ENCODE peak calls at places on chromosomes 11 and 22, in eight cellular contexts. I is tibial nerve, H is heart left ventricle, G is esophagus muscularis mucosa, A is stomach, P is ovary, F is GM12878, O is A549. K is an unnamed sample.

GRCh38 chr11:94727766-94728165 is 40.4 kb upstream of the AMOTL1 start:
- DNase-seq in A (no peak), F (no peak), O (no peak), H (no peak), P (no peak), I (no peak), G (peak; percentile 77), K (no peak)

GRCh38 chr11:74442601-74443000 is 24.7 kb downstream of the KCNE3 start:
- DNase-seq in I (no peak), F (no peak), P (no peak), O (peak; percentile 42), A (no peak), H (no peak), G (no peak), K (no peak)

GRCh38 chr11:48063424-48063978 is 83.1 kb downstream of the PTPRJ start:
- DNase-seq in P (peak; percentile 44), A (no peak), O (peak; percentile 78), G (no peak), I (no peak), H (peak; percentile 33), F (no peak), K (no peak)

GRCh38 chr11:117859061-117859460 is 17.4 kb downstream of the FXYD6 start:
- DNase-seq in A (peak; percentile 16), P (peak; percentile 36), H (no peak), G (no peak), F (no peak), O (no peak), I (no peak), K (no peak)

GRCh38 chr11:134331565-134332188 is at the start of gene GLB1L2:
- DNase-seq in H (peak; percentile 74), F (no peak), G (peak; percentile 93), A (peak; percentile 85), P (peak; percentile 85), I (peak; percentile 54), O (peak; percentile 35), K (peak; percentile 82)

GRCh38 chr22:49290711-49291110 is 537.0 kb downstream of the BRD1 start:
- DNase-seq in O (no peak), A (no peak), F (no peak), G (no peak), H (peak; percentile 7), P (no peak), I (peak; percentile 3), K (peak; percentile 2)

GRCh38 chr11:33779849-33780528 is 5.7 kb upstream of the FBXO3 start:
- DNase-seq in I (no peak), P (no peak), H (no peak), F (no peak), G (no peak), A (no peak), O (no peak), K (no peak)

GRCh38 chr11:20035701-20036601 is 124.3 kb downstream of the DBX1 start:
- DNase-seq in I (peak; percentile 29), G (no peak), O (peak; percentile 96), A (no peak), P (no peak), F (no peak), H (no peak), K (no peak)

GRCh38 chr22:19291580-19292261 is at the start of gene CLTCL1:
- DNase-seq in A (peak; percentile 84), O (peak; percentile 70), H (peak; percentile 90), F (peak; percentile 21), P (peak; percentile 87), I (peak; percentile 60), G (peak; percentile 93), K (peak; percentile 86)

GRCh38 chr22:47144791-47145425 is 382.5 kb downstream of the TBC1D22A start:
- DNase-seq in G (no peak), O (no peak), H (no peak), P (no peak), I (no peak), A (peak; percentile 91), F (no peak), K (no peak)

GRCh38 chr11:46345131-46345597 is 2.1 kb upstream of the DGKZ start:
- DNase-seq in F (no peak), I (no peak), O (no peak), P (no peak), A (no peak), H (peak; percentile 81), G (no peak), K (no peak)

GRCh38 chr11:74870485-74870884 is 78.4 kb downstream of the XRRA1 start:
- DNase-seq in H (no peak), A (no peak), O (peak; percentile 74), F (no peak), G (no peak), P (no peak), I (no peak), K (no peak)

GRCh38 chr11:119520966-119521365 is 98.0 kb upstream of the THY1 start:
- DNase-seq in P (no peak), F (no peak), A (no peak), G (no peak), O (no peak), I (no peak), H (no peak), K (no peak)

GRCh38 chr11:6612816-6613136 is 760 bp upstream of the TAF10 start:
- DNase-seq in H (no peak), O (no peak), I (no peak), F (no peak), G (no peak), A (no peak), P (no peak), K (no peak)

GRCh38 chr11:127683321-127683720 is 682.8 kb upstream of the KIRREL3 start:
- DNase-seq in A (no peak), F (no peak), P (no peak), H (no peak), G (no peak), I (no peak), O (no peak), K (no peak)

GRCh38 chr11:118899296-118899688 is 15.6 kb downstream of the CXCR5 start:
- DNase-seq in F (no peak), O (no peak), G (no peak), H (no peak), P (no peak), A (no peak), I (no peak), K (no peak)

GRCh38 chr11:125679397-125679796 is 1.2 kb downstream of the ACRV1 start:
- DNase-seq in A (no peak), F (no peak), I (no peak), G (no peak), H (no peak), P (no peak), O (no peak), K (no peak)

GRCh38 chr11:44940424-44940823 is 10.3 kb downstream of the TP53I11 start:
- DNase-seq in A (no peak), I (no peak), F (no peak), P (no peak), H (no peak), O (no peak), G (no peak), K (no peak)

GRCh38 chr11:75513250-75513649 is 12.5 kb downstream of the GDPD5 start:
- DNase-seq in O (peak; percentile 82), F (no peak), P (no peak), H (no peak), I (no peak), A (no peak), G (no peak), K (no peak)

GRCh38 chr11:12979928-12980689 is 29.0 kb upstream of the RASSF10 start:
- DNase-seq in A (no peak), O (no peak), F (no peak), P (no peak), G (no peak), H (no peak), I (no peak), K (no peak)

GRCh38 chr22:45631140-45631539 is 40.5 kb upstream of the ATXN10 start:
- DNase-seq in G (no peak), I (no peak), O (no peak), A (no peak), H (no peak), P (no peak), F (no peak), K (no peak)
- TF ChIP-seq POLR2A in G (no peak), I (no peak), O (no peak), A (no peak), H (no peak), P (no peak), F (no peak), K (no peak)

DNA sequence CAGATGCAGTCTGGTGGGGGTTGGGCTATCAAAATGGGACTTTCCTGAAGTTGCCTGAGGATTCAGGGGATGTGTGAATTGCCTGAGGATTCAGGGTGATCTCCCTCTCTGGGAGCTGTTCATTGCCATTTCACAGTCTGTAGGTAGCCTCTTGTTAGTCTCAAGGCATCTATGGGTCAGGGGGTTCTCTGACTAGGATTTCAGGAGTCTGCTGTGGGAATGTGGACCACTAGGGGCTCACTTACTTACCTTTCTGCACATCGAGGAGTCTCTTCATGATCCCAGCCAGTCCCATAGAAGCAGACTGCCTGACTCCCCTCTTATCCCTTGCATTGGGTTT is 54.0 kb downstream of the KCNQ1OT1 start:
- DNase-seq in P (no peak), G (no peak), I (no peak), A (no peak), H (no peak), O (no peak), F (no peak), K (no peak)
- H3K9me3 ChIP-seq in P (no peaks in the 10 kb centered on the region), G (peaks cover 98% of the 10 kb centered on the region), I (peaks cover 75% of the 10 kb centered on the region), A (peaks cover 20% of the 10 kb centered on the region), H (peaks cover 4% of the 10 kb centered on the region), O (peaks cover 98% of the 10 kb centered on the region), F (peaks cover 4% of the 10 kb centered on the region), K (no peaks in the 10 kb centered on the region)

GRCh38 chr11:114059278-114059983 is at the start of gene ZBTB16:
- DNase-seq in F (no peak), G (peak; percentile 96), I (peak; percentile 79), P (peak; percentile 91), A (peak; percentile 86), O (no peak), H (peak; percentile 89), K (peak; percentile 82)
- TF ChIP-seq POLR2A in F (no peak), G (peak; percentile 85), I (peak; percentile 93), P (peak; percentile 44), A (no peak), O (no peak), H (peak; percentile 92), K (peak; percentile 34)

GRCh38 chr11:55501014-55501413 is 53.3 kb upstream of the OR4C15 start:
- DNase-seq in I (no peak), O (no peak), H (no peak), G (no peak), A (no peak), F (no peak), P (no peak), K (no peak)

GRCh38 chr11:55497068-55497467 is 57.2 kb upstream of the OR4C15 start:
- DNase-seq in O (no peak), P (no peak), H (no peak), G (no peak), A (no peak), I (no peak), F (no peak), K (no peak)
- H3K9me3 ChIP-seq in O (peaks cover 7% of the 10 kb centered on the region), P (no peaks in the 10 kb centered on the region), H (no peaks in the 10 kb centered on the region), G (peaks cover 26% of the 10 kb centered on the region), A (no peaks in the 10 kb centered on the region), I (no peaks in the 10 kb centered on the region), F (no peaks in the 10 kb centered on the region), K (no peaks in the 10 kb centered on the region)